ENCODE peak calls at places on chromosomes 12 and 14, in four cellular contexts. I is effector memory CD4-positive, alpha-beta T cell; H is right lobe of liver; M is lower lobe of right lung. D is an unnamed sample.

GRCh38 chr12:131923260-131923659 is 5.8 kb upstream of the PUS1 start:
- DNase-seq in M (peak), I (no peak), H (no peak), D (no peak)

GRCh38 chr14:94037954-94038353 is 11.8 kb downstream of the OTUB2 start:
- DNase-seq in M (no peak), I (no peak), H (no peak), D (no peak)

GRCh38 chr14:49607583-49607982 is 8.8 kb downstream of the LRR1 start:
- DNase-seq in H (no peak), M (no peak), I (no peak), D (no peak)

GRCh38 chr12:27554421-27555186 is 30.6 kb downstream of the PPFIBP1 start:
- DNase-seq in H (no peak), M (no peak), I (no peak), D (no peak)

GRCh38 chr14:23301969-23302289 is 730 bp downstream of the PPP1R3E start:
- DNase-seq in I (no peak), M (no peak), H (no peak), D (peak)

GRCh38 chr12:124556896-124557501 is 10.4 kb downstream of the NCOR2 start:
- DNase-seq in H (no peak), I (no peak), M (no peak), D (no peak)

GRCh38 chr12:52754135-52754534 is 23.0 kb downstream of the KRT76 start:
- DNase-seq in H (no peak), I (no peak), M (no peak), D (no peak)

GRCh38 chr14:90514015-90514398 is 117.2 kb downstream of the CALM1 start:
- DNase-seq in H (no peak), M (no peak), I (no peak), D (no peak)

GRCh38 chr12:103924761-103925641 is 5.2 kb upstream of the HSP90B1 start:
- DNase-seq in H (no peak), I (no peak), M (no peak), D (no peak)

GRCh38 chr12:25438638-25439037 is 114.4 kb downstream of the LMNTD1 start:
- DNase-seq in H (no peak), I (no peak), M (no peak), D (no peak)

GRCh38 chr14:24631749-24632335 is 2.1 kb downstream of the GZMB start:
- DNase-seq in H (no peak), I (no peak), M (no peak), D (no peak)

GRCh38 chr12:67415473-67415872 is 146.3 kb downstream of the CAND1 start:
- DNase-seq in H (peak), M (no peak), I (no peak), D (no peak)

GRCh38 chr12:459430-460258 is at the start of gene B4GALNT3:
- DNase-seq in H (peak), M (peak), I (peak), D (no peak)

GRCh38 chr12:106226884-106227640 is 20.8 kb downstream of the CKAP4 start:
- DNase-seq in H (no peak), M (no peak), I (peak), D (no peak)

GRCh38 chr12:103548622-103549601 is 38.2 kb upstream of the STAB2 start:
- DNase-seq in H (peak), I (peak), M (no peak), D (no peak)

GRCh38 chr14:96574633-96575191 is 72.5 kb downstream of the PAPOLA start:
- DNase-seq in M (no peak), H (no peak), I (no peak), D (no peak)

GRCh38 chr14:63908667-63909264 is 56.0 kb downstream of the SYNE2 start:
- DNase-seq in I (no peak), M (no peak), H (no peak), D (no peak)
- H3K4me3 ChIP-seq in I (peak), M (peak), H (no peak), D (no peak)

GRCh38 chr12:105204916-105205315 is 31.1 kb downstream of the APPL2 start:
- DNase-seq in H (no peak), I (no peak), M (no peak), D (no peak)
- H3K27ac ChIP-seq in H (no peak), I (no peak), M (no peak), D (no peak)

GRCh38 chr14:103336191-103336590 is 2.2 kb downstream of the EIF5 start:
- DNase-seq in I (no peak), M (no peak), H (no peak), D (peak)
- H3K4me3 ChIP-seq in I (peak), M (peak), H (no peak), D (no peak)

GRCh38 chr12:102064476-102064875 is 2.7 kb upstream of the WASHC3 start:
- DNase-seq in M (no peak), I (no peak), H (no peak), D (no peak)

GRCh38 chr12:102063066-102063465 is 1.3 kb upstream of the WASHC3 start:
- DNase-seq in H (no peak), I (no peak), M (no peak), D (no peak)

GRCh38 chr12:102061556-102062418 is at the start of gene WASHC3:
- DNase-seq in H (peak), M (peak), I (peak), D (peak)

GRCh38 chr12:102061096-102061555 is 665 bp downstream of the WASHC3 start:
- DNase-seq in I (no peak), H (no peak), M (no peak), D (no peak)

GRCh38 chr12:102062419-102062806 is 622 bp upstream of the WASHC3 start:
- DNase-seq in H (no peak), M (no peak), I (no peak), D (no peak)
- H3K27ac ChIP-seq in H (no peak), M (no peak), I (no peak), D (no peak)

GRCh38 chr12:45668641-45669040 is 60.9 kb upstream of the ARID2 start:
- DNase-seq in H (no peak), M (no peak), I (no peak), D (no peak)

GRCh38 chr12:45670339-45671065 is 59.0 kb upstream of the ARID2 start:
- DNase-seq in H (no peak), I (no peak), M (no peak), D (no peak)

GRCh38 chr12:45669762-45670161 is 59.7 kb upstream of the ARID2 start:
- DNase-seq in I (no peak), M (no peak), H (no peak), D (no peak)

GRCh38 chr12:45667761-45668160 is 61.7 kb upstream of the ARID2 start:
- DNase-seq in I (no peak), H (no peak), M (no peak), D (no peak)

GRCh38 chr12:45669093-45669492 is 60.4 kb upstream of the ARID2 start:
- DNase-seq in H (no peak), M (no peak), I (no peak), D (no peak)
- H3K4me3 ChIP-seq in H (no peak), M (no peak), I (peak), D (no peak)

GRCh38 chr14:69904246-69904645 is 25.0 kb downstream of the SMOC1 start:
- DNase-seq in H (no peak), I (no peak), M (no peak), D (no peak)
- H3K27ac ChIP-seq in H (no peak), I (no peak), M (no peak), D (no peak)

GRCh38 chr14:105940534-105941225 is 414.3 kb downstream of the TMEM121 start:
- DNase-seq in H (no peak), M (no peak), I (no peak), D (peak)

GRCh38 chr14:105945891-105946290 is 419.5 kb downstream of the TMEM121 start:
- DNase-seq in M (no peak), I (no peak), H (no peak), D (no peak)

GRCh38 chr14:105941226-105942166 is 415.1 kb downstream of the TMEM121 start:
- DNase-seq in H (no peak), M (no peak), I (no peak), D (peak)

GRCh38 chr14:105944632-105945610 is 418.5 kb downstream of the TMEM121 start:
- DNase-seq in H (peak), I (peak), M (peak), D (no peak)

DNA sequence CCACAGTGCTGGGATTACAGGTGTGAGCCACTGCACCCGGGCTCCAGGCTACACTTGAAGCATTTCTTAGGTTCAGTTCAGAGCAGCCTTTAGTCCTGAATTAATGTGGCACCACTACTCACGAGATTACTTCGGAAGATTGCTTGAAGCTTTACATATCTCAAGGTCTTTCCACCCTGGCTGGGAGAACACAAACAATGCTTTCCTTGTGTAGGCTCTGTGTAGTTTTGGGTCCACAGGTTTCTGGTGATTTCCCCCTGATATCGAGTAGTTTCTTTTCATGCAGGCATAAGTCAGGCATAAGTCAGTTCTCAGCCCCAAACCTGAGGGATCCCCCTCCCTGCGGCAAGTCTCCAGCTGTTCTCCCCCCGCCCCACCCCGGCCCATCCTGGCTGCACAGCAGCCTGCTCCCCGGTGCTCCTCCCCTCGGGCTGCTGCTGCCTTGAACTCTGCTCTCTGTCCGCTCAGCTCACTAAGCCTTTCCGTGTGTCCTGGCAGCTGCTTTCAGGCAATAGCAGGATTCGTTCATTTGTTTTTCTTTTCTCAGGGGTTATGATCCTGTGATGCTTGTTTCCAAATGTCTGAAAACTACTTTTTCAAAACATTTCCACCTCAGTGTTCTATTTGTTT is 417.7 kb downstream of the TMEM121 start:
- DNase-seq in H (peak), I (no peak), M (no peak), D (no peak)
- H3K4me3 ChIP-seq in H (no peak), I (no peak), M (no peak), D (no peak)

GRCh38 chr12:109058773-109059172 is 6.4 kb downstream of the USP30 start:
- DNase-seq in M (no peak), I (no peak), H (no peak), D (no peak)
- H3K27ac ChIP-seq in M (no peak), I (no peak), H (peak), D (no peak)